ENCODE peak calls at places on chromosomes 11 and 22, in four cellular contexts. One of them, this sample, is unnamed.

GRCh38 chr11:72553748-72554147 is 119.4 kb upstream of the CLPB start:
- DNase-seq in lower lobe of right lung: no peak
- DNase-seq in choroid plexus epithelial cell: no peak
- DNase-seq in neuronal stem cell: no peak
- DNase-seq in this sample: no peak

GRCh38 chr22:24503851-24504170 is 8.7 kb downstream of the UPB1 start:
- DNase-seq in lower lobe of right lung: no peak
- DNase-seq in choroid plexus epithelial cell: no peak
- DNase-seq in neuronal stem cell: no peak
- DNase-seq in this sample: no peak

GRCh38 chr11:122085264-122085663 is 30.8 kb downstream of the BLID start:
- DNase-seq in neuronal stem cell: no peak
- DNase-seq in lower lobe of right lung: no peak
- DNase-seq in choroid plexus epithelial cell: peak
- DNase-seq in this sample: peak

GRCh38 chr11:92453055-92453454 is 228.4 kb downstream of the FAT3 start:
- DNase-seq in neuronal stem cell: no peak
- DNase-seq in lower lobe of right lung: no peak
- DNase-seq in choroid plexus epithelial cell: peak
- DNase-seq in this sample: peak

GRCh38 chr11:86577663-86578636 is 94.5 kb downstream of the ME3 start:
- DNase-seq in choroid plexus epithelial cell: peak
- DNase-seq in lower lobe of right lung: peak
- DNase-seq in neuronal stem cell: no peak
- DNase-seq in this sample: peak

GRCh38 chr11:128629516-128630106 is 42.3 kb upstream of the ETS1 start:
- DNase-seq in choroid plexus epithelial cell: no peak
- DNase-seq in neuronal stem cell: no peak
- DNase-seq in lower lobe of right lung: no peak
- DNase-seq in this sample: no peak

GRCh38 chr11:7449196-7449840 is 36.0 kb upstream of the OLFML1 start:
- DNase-seq in neuronal stem cell: no peak
- DNase-seq in lower lobe of right lung: no peak
- DNase-seq in choroid plexus epithelial cell: no peak
- DNase-seq in this sample: no peak

GRCh38 chr22:38111941-38112355 is 1.5 kb upstream of the BAIAP2L2 start:
- DNase-seq in choroid plexus epithelial cell: no peak
- DNase-seq in neuronal stem cell: no peak
- DNase-seq in lower lobe of right lung: no peak
- DNase-seq in this sample: no peak

GRCh38 chr22:50601669-50602337 is 1.2 kb downstream of the MAPK8IP2 start:
- DNase-seq in choroid plexus epithelial cell: no peak
- DNase-seq in neuronal stem cell: no peak
- DNase-seq in lower lobe of right lung: no peak
- DNase-seq in this sample: no peak